ENCODE peak calls at places on chromosome 7, in seven cellular contexts. I, D, E, R, O, A and W are unnamed samples.

GRCh38 chr7:46685051-46685450 is 764.0 kb upstream of the IGFBP3 start:
- DNase-seq in O (no peak), R (no peak), A (no peak), D (no peak), E (no peak), I (no peak), W (peak; percentile 15)

GRCh38 chr7:82146491-82146890 is 297.1 kb downstream of the CACNA2D1 start:
- DNase-seq in R (no peak), E (no peak), O (no peak), D (no peak), I (no peak), A (no peak), W (no peak)

GRCh38 chr7:30914611-30915601 is 3.3 kb downstream of the AQP1 start:
- DNase-seq in D (peak; percentile 33), A (peak; percentile 94), R (no peak), I (no peak), O (peak; percentile 87), E (no peak), W (peak; percentile 28)

GRCh38 chr7:37117261-37117660 is 331.4 kb downstream of the ELMO1 start:
- DNase-seq in E (no peak), A (no peak), R (peak; percentile 58), O (no peak), I (no peak), D (no peak), W (no peak)

GRCh38 chr7:67723591-67723990 is 727.0 kb downstream of the TYW1 start:
- DNase-seq in D (no peak), A (no peak), E (no peak), O (no peak), I (no peak), R (no peak), W (no peak)

GRCh38 chr7:45053941-45054340 is 34.8 kb downstream of the NACAD start:
- DNase-seq in E (no peak), A (no peak), D (no peak), I (no peak), O (no peak), R (no peak), W (no peak)

GRCh38 chr7:29864668-29865067 is 58.4 kb downstream of the WIPF3 start:
- DNase-seq in D (no peak), O (no peak), R (no peak), A (no peak), I (no peak), E (no peak), W (no peak)

GRCh38 chr7:141558544-141559183 is 7.5 kb downstream of the AGK start:
- DNase-seq in O (no peak), A (no peak), D (peak; percentile 55), I (no peak), R (no peak), E (peak; percentile 69), W (no peak)

GRCh38 chr7:77276120-77276519 is 76.5 kb upstream of the FGL2 start:
- DNase-seq in E (no peak), I (no peak), R (no peak), D (peak; percentile 65), O (no peak), A (no peak), W (no peak)

GRCh38 chr7:117014673-117015133 is 61.4 kb downstream of the ST7 start:
- DNase-seq in D (peak; percentile 68), E (no peak), O (peak; percentile 66), I (no peak), R (no peak), A (peak; percentile 97), W (peak; percentile 21)
- TF ChIP-seq RFX5 in D (no peak), E (no peak), O (no peak), I (no peak), R (no peak), A (no peak), W (no peak)

DNA sequence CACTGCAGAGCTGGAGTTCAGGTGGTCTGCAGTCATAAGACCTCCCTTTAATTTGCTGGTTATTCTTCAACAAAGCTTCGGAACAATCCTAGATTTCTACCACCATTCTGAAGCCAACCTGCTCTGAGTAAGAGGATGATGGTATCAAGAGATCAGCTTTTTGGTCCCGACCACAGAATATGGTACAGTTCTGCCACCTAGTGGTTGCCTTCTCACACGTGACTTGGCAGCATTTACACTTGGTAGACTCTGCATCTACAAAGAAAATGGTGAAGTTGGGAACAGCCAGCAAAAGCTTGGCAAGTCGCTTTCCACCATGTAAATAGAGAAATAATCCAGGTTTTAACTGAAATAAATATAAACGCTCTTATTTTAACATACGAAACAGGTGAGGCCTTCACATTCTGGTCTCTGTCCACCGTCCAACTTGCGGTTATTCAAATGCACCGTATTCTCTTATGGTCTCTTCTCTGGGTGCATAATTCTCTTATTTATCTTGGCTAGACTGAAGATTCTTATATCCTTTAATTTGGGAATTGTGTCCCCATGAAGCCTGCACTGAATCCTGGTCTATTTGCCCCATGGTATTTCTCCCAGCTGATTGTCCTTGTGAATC is 173.9 kb upstream of the GRM3 start:
- DNase-seq in A (peak; percentile 77), R (peak; percentile 67), I (peak; percentile 70), E (peak; percentile 27), D (peak; percentile 55), O (peak; percentile 57), W (peak; percentile 78)
- TF ChIP-seq RFX5 in A (no peak), R (no peak), I (no peak), E (no peak), D (no peak), O (no peak), W (no peak)

GRCh38 chr7:105016083-105017075 is 2.4 kb downstream of the KMT2E start:
- DNase-seq in A (no peak), E (no peak), I (no peak), D (peak; percentile 65), O (no peak), R (no peak), W (no peak)

GRCh38 chr7:105014725-105015630 is 973 bp downstream of the KMT2E start:
- DNase-seq in R (no peak), A (peak; percentile 80), E (no peak), I (peak; percentile 20), D (peak; percentile 34), O (peak; percentile 57), W (peak; percentile 58)

GRCh38 chr7:105013818-105014724 is at the start of gene KMT2E:
- DNase-seq in O (peak; percentile 92), D (peak; percentile 77), A (peak; percentile 96), I (peak; percentile 69), E (peak; percentile 59), R (peak; percentile 36), W (peak; percentile 64)

GRCh38 chr7:105017263-105018051 is 3.5 kb downstream of the KMT2E start:
- DNase-seq in R (no peak), D (no peak), I (no peak), A (peak; percentile 66), E (no peak), O (no peak), W (no peak)

GRCh38 chr7:105015631-105015965 is 1.6 kb downstream of the KMT2E start:
- DNase-seq in A (peak; percentile 81), O (peak; percentile 66), R (no peak), E (no peak), D (peak; percentile 41), I (no peak), W (no peak)
- TF ChIP-seq RFX5 in A (no peak), O (no peak), R (no peak), E (no peak), D (no peak), I (no peak), W (no peak)

GRCh38 chr7:92652536-92652935 is 62.3 kb upstream of the FAM133B start:
- DNase-seq in D (no peak), O (no peak), E (no peak), R (no peak), A (no peak), I (no peak), W (no peak)
- TF ChIP-seq RFX5 in D (no peak), O (no peak), E (no peak), R (no peak), A (no peak), I (no peak), W (no peak)

DNA sequence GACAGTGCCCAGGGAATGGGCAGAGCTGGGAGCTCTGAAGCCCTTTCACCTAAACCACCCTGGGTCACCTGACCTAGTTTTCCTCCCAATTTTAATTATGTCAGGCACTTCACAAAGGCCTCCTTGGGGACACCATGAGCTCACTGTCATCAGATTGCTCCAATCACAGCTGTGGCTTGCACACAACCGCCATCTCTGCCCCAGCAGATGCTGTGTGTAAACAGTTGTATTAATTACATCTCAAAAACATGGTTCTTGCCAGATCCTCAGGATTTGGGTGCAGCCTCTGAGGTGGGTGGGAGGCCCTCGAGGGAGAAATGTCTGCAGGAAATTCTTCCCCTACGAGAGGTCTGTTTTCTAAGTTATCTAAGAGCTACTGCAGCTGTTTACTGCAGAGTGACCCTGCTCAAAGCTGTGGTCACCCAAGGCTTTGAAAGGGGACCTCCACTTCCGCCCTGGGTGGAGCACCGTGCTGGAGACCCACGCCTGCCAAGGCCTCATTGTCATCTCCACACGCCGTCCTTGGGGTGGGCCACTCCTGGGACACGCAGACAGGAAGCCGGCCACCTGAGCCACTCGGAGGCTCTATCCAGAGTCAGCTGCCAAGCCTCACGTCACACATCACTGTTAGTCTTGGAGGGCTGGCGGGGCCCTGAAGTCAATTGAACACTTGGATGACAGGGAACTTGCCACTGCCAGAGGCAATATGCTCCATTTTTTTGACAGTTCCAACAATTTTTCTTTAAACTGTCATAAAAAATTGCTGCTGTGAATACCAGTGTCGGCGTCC is 81.5 kb downstream of the EGFR start:
- DNase-seq in D (peak; percentile 45), I (no peak), A (no peak), R (no peak), O (no peak), E (no peak), W (no peak)
- TF ChIP-seq RFX5 in D (no peak), I (no peak), A (no peak), R (no peak), O (no peak), E (no peak), W (no peak)

GRCh38 chr7:69429817-69430501 is 168.3 kb upstream of the AUTS2 start:
- DNase-seq in A (no peak), O (no peak), D (no peak), R (no peak), E (no peak), I (no peak), W (no peak)
- TF ChIP-seq RFX5 in A (no peak), O (no peak), D (no peak), R (no peak), E (no peak), I (no peak), W (no peak)

GRCh38 chr7:73359746-73360375 is 31.9 kb downstream of the FKBP6 start:
- DNase-seq in O (no peak), A (no peak), D (no peak), E (no peak), I (no peak), R (no peak), W (no peak)
- TF ChIP-seq RFX5 in O (no peak), A (no peak), D (no peak), E (no peak), I (no peak), R (no peak), W (no peak)